ENCODE peak calls at places on chromosomes 13 and 19, in four cellular contexts. A is CD4-positive, CD25-positive, alpha-beta regulatory T cell; K is stomach; T is uterus. M is an unnamed sample.

GRCh38 chr19:39053276-39054090 is 21.1 kb upstream of the FBXO27 start:
- DNase-seq in K (peak; percentile 59), A (no peak), T (no peak), M (peak; percentile 95)

GRCh38 chr19:32195706-32196610 is 149.5 kb upstream of the ZNF507 start:
- DNase-seq in K (no peak), A (no peak), T (no peak), M (no peak)

GRCh38 chr13:39965309-39965708 is 309.8 kb downstream of the COG6 start:
- DNase-seq in K (no peak), A (no peak), T (no peak), M (no peak)

GRCh38 chr13:114339779-114340534 is 25.7 kb downstream of the CHAMP1 start:
- DNase-seq in T (no peak), K (peak; percentile 53), A (peak; percentile 15), M (peak; percentile 79)

GRCh38 chr19:33428627-33429013 is 55.1 kb downstream of the CEBPG start:
- DNase-seq in T (no peak), K (no peak), A (no peak), M (no peak)

GRCh38 chr19:23261496-23262020 is 11.4 kb upstream of the ZNF724 start:
- DNase-seq in K (no peak), T (no peak), A (no peak), M (no peak)

GRCh38 chr13:41075034-41075433 is 13.7 kb downstream of the WBP4 start:
- DNase-seq in T (no peak), K (no peak), A (peak; percentile 21), M (peak; percentile 29)

GRCh38 chr13:109783815-109784589 is 2.4 kb downstream of the IRS2 start:
- DNase-seq in K (no peak), T (no peak), A (no peak), M (no peak)

GRCh38 chr13:35092251-35092650 is 150.2 kb downstream of the NBEA start:
- DNase-seq in T (no peak), A (no peak), K (no peak), M (no peak)

GRCh38 chr13:113920173-113920572 is 53.7 kb downstream of the C13orf46 start:
- DNase-seq in A (no peak), K (no peak), T (no peak), M (no peak)

GRCh38 chr19:35977446-35978222 is 17.4 kb upstream of the SDHAF1 start:
- DNase-seq in T (no peak), A (no peak), K (no peak), M (no peak)

GRCh38 chr13:80655778-80656518 is 315.0 kb upstream of the SPRY2 start:
- DNase-seq in K (no peak), A (no peak), T (no peak), M (no peak)

GRCh38 chr19:37867831-37868230 is 38.6 kb downstream of the WDR87 start:
- DNase-seq in A (no peak), T (no peak), K (no peak), M (no peak)

GRCh38 chr13:77860621-77861020 is 58.0 kb downstream of the EDNRB start:
- DNase-seq in K (no peak), T (no peak), A (no peak), M (no peak)

GRCh38 chr13:28984825-28985224 is 164.7 kb downstream of the MTUS2 start:
- DNase-seq in K (no peak), A (no peak), T (no peak), M (no peak)

GRCh38 chr13:103762523-103762922 is 696.3 kb upstream of the SLC10A2 start:
- DNase-seq in T (no peak), A (no peak), K (no peak), M (no peak)

GRCh38 chr13:106401081-106401480 is 134.4 kb downstream of the EFNB2 start:
- DNase-seq in K (no peak), T (no peak), A (no peak), M (no peak)

GRCh38 chr19:45443462-45444317 is 20.0 kb upstream of the ERCC1 start:
- DNase-seq in T (peak; percentile 96), A (peak; percentile 53), K (peak; percentile 97), M (peak; percentile 97)

GRCh38 chr19:6730153-6730804 is 7.1 kb downstream of the GPR108 start:
- DNase-seq in T (peak; percentile 53), K (peak; percentile 92), A (peak; percentile 29), M (peak; percentile 88)

GRCh38 chr19:13404236-13404635 is 102.0 kb downstream of the CACNA1A start:
- DNase-seq in K (no peak), A (no peak), T (no peak), M (no peak)

GRCh38 chr13:109160887-109161669 is 531.7 kb downstream of the MYO16 start:
- DNase-seq in K (no peak), T (no peak), A (no peak), M (no peak)

GRCh38 chr19:56637976-56638555 is 4.9 kb upstream of the SMIM17 start:
- DNase-seq in T (peak; percentile 23), A (no peak), K (peak; percentile 28), M (peak; percentile 1)

GRCh38 chr13:46586766-46587509 is 34.0 kb downstream of the LRCH1 start:
- DNase-seq in K (no peak), T (no peak), A (no peak), M (no peak)

GRCh38 chr13:95463516-95463915 is 89.0 kb upstream of the CLDN10 start:
- DNase-seq in K (no peak), A (no peak), T (no peak), M (no peak)

GRCh38 chr19:10333758-10334339 is 520 bp upstream of the RAVER1 start:
- DNase-seq in T (no peak), K (no peak), A (no peak), M (no peak)

GRCh38 chr19:49861127-49861526 is 6.2 kb downstream of the PNKP start:
- DNase-seq in T (peak; percentile 32), K (peak; percentile 78), A (no peak), M (peak; percentile 36)

DNA sequence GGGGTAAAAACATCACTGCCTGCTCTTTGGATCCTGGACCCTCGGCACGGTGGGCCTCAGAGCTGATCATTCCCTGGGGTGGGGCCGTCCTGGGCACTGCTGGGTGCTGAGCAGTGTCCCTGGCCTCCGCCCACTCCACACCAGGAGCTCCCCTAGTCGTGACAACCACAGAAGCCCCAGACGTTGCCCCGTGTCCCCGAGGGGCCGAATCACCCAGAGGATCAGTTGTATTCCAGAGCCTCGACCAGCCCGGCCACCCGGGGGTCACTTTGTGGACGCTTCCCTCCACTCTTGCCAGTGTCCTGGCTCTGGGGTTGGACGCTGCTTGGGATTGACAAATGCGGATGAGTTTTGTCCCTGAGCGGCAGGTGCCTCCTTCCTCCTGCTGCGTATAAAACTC is 10.2 kb downstream of the C2CD4C start:
- DNase-seq in K (no peak), A (no peak), T (peak; percentile 9), M (no peak)
- H3K27ac ChIP-seq in K (no peak overlapping the region), A (no peak overlapping the region), T (no peak overlapping the region), M (no peak overlapping the region)

DNA sequence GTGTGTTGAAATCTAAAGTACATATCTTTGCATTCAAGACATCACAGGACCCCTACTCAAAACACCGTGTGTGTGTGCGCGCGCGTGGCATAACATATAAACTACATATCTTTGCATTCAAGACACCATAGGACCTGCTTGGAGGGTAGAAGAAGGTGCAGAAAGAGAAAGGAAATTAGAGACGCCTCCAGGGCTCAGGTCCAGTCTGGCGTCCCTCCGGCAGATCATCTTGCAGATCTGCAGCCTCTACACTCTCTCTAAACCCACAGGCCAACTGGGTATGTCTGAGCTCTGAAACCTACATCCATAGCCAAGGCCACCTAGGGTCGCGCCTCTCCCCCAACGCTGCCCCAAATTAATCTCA is 659 bp upstream of the PAFAH1B3 start:
- DNase-seq in T (no peak), A (no peak), K (no peak), M (no peak)
- H3K27ac ChIP-seq in T (no peak overlapping the region), A (peak overlapping the region; percentile 71), K (peak overlapping the region; percentile 72), M (no peak overlapping the region)

GRCh38 chr13:30147380-30147779 is 160.0 kb downstream of the KATNAL1 start:
- DNase-seq in A (no peak), T (no peak), K (no peak), M (no peak)
- H3K27ac ChIP-seq in A (peak overlapping the region; percentile 77), T (no peak overlapping the region), K (no peak overlapping the region), M (no peak overlapping the region)

DNA sequence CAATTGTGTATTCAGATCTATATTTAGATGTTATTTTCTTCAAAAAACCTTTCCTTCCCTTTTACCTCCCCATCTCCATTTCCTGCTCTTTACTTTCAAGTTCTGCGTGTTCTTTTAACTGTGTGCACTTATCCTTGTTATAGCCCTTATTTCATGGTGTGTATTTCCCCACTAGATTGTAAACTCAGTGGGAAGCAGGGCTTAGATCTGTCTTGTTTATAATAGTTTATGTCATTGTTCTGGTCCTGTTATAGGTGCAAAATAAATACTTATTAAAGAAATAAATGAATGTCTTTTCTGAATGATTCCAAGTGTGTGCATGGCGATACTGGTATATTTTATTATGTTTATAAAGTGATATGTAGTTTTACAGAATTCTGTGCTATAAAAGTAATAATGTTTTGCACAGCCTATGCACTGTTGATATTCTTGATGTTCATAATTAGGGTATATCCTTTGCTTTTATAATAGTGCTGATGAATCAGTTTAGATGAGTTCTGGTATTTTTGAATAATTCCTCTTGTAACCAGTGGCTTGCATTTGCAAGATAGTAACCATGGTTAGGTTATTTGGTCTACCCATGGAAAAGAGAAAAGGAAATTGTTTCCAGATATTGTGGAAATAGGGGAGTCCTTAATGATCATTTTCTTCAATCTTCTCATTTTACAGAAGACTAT is 12.1 kb downstream of the NDFIP2 start:
- DNase-seq in K (no peak), A (no peak), T (no peak), M (no peak)
- H3K27ac ChIP-seq in K (no peak overlapping the region), A (no peak overlapping the region), T (no peak overlapping the region), M (no peak overlapping the region)

GRCh38 chr13:30377312-30377685 is 45.0 kb upstream of the UBE2L5 start:
- DNase-seq in A (no peak), T (no peak), K (no peak), M (no peak)

GRCh38 chr13:30381049-30381448 is 41.2 kb upstream of the UBE2L5 start:
- DNase-seq in A (no peak), K (no peak), T (no peak), M (no peak)

GRCh38 chr13:30375436-30375835 is 46.9 kb upstream of the UBE2L5 start:
- DNase-seq in K (no peak), A (no peak), T (no peak), M (no peak)

GRCh38 chr13:30373727-30374126 is 48.6 kb upstream of the UBE2L5 start:
- DNase-seq in A (peak; percentile 38), K (no peak), T (no peak), M (no peak)

DNA sequence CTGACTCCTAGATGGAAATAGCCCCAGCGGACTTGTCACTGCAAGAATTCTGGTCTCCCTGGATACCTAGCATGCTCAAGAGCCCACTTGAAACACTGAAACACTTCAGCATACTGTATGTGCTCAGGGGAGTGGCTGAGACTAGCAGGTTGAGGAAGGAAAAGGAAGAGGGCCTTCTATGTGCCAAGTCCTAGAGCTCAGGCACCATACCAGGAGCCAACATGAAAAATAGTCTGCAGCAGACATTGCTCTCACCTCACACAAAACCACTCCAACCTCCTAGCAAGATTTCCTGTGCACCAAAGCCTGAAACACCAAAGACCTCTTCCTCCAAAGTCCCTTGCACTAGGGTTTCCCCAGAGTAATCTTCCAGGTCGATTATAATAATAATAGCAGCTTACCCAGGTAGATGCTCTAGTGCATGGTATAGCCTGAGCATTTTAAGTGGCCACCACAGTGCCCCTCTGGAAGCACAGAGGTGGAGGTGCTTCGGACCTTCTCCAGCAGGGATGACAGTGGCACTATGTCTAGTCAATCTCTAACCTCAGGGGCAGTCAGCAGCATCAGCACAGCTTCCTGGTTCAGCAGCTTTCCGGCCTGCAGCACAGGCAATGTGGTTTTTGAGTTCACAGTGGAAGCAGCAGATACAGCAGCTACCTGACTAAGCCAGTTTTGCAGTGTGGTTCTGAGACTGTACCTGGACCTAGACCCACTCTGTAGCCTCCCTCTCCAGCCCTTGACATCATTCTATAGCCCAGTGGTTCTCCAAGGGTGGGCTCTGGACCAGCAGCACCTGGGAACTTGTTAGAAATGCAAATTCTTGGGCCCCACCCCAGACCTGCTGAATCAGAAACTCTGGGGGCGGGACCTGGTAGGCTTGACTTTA is 45.6 kb upstream of the UBE2L5 start:
- DNase-seq in T (no peak), A (peak; percentile 57), K (peak; percentile 45), M (peak; percentile 65)
- H3K27ac ChIP-seq in T (no peak overlapping the region), A (peak overlapping the region; percentile 85), K (peak overlapping the region; percentile 8), M (peak overlapping the region; percentile 56)